ENCODE peak calls at places on chromosome 2, in eight cellular contexts. V is ovary, Q is esophagus muscularis mucosa, E is transverse colon, H is body of pancreas, L is breast epithelium, Y is spleen, R is IMR-90. O is an unnamed sample.

GRCh38 chr2:230664128-230664527 is 48.5 kb upstream of the CAB39 start:
- DNase-seq in Y (no peak), H (no peak), V (no peak), E (no peak), L (no peak), R (peak), Q (no peak), O (no peak)

GRCh38 chr2:85852979-85853498 is 35.8 kb downstream of the ST3GAL5 start:
- DNase-seq in E (peak), Y (peak), Q (peak), R (no peak), L (no peak), H (no peak), V (no peak), O (peak)

GRCh38 chr2:15145919-15146318 is 415.2 kb downstream of the NBAS start:
- DNase-seq in Y (no peak), H (no peak), E (no peak), Q (no peak), R (no peak), V (no peak), L (no peak), O (no peak)

GRCh38 chr2:232982926-232983668 is 30.0 kb downstream of the NGEF start:
- DNase-seq in L (peak), R (no peak), Q (no peak), H (no peak), V (no peak), E (no peak), Y (no peak), O (peak)

GRCh38 chr2:173898996-173899395 is 66.2 kb downstream of the SP3 start:
- DNase-seq in H (no peak), V (no peak), Y (no peak), E (no peak), R (no peak), Q (no peak), L (no peak), O (no peak)

GRCh38 chr2:100427627-100428258 is 10.3 kb upstream of the CHST10 start:
- DNase-seq in L (no peak), E (peak), V (peak), Y (no peak), H (peak), Q (peak), R (peak), O (peak)

GRCh38 chr2:101729521-101730190 is 32.1 kb downstream of the MAP4K4 start:
- DNase-seq in L (no peak), V (no peak), R (no peak), Q (peak), E (no peak), Y (no peak), H (no peak), O (no peak)

GRCh38 chr2:204665771-204666170 is 120.5 kb downstream of the PARD3B start:
- DNase-seq in R (no peak), V (no peak), L (no peak), Q (no peak), H (no peak), Y (no peak), E (no peak), O (no peak)

GRCh38 chr2:217902281-217903141 is 100.3 kb downstream of the TNS1 start:
- DNase-seq in R (peak), Q (peak), Y (peak), H (peak), E (peak), L (no peak), V (peak), O (peak)

GRCh38 chr2:96556441-96557330 is 20.1 kb downstream of the ARID5A start:
- DNase-seq in H (no peak), Y (no peak), E (peak), Q (no peak), L (no peak), V (no peak), R (peak), O (peak)

GRCh38 chr2:190197143-190197720 is 122.4 kb downstream of the HIBCH start:
- DNase-seq in E (no peak), H (no peak), V (no peak), R (no peak), L (no peak), Y (no peak), Q (no peak), O (no peak)
- TF ChIP-seq POLR2A in E (no peak), H (no peak), V (no peak), R (no peak), L (no peak), Y (no peak), Q (no peak), O (no peak)

DNA sequence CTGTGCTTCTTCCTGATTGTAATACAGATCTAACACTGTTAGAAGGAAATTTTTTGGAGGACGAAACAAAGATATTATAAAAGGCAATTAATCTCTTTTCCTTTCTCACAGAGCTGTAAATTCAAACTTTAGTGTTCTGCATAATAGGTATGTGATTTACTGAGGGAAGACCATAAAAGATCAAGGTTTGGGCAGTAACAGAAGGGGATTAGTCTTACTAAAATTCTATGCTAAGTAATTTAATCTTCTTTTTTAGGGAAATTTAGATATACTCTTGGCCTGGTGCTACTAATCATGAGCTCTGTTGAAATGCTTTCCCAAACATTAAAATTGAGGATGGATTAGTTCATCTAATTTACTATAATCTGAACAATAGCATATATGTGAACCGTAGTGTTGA is 8.8 kb upstream of the QPCT start:
- DNase-seq in Y (no peak), V (no peak), H (no peak), L (no peak), E (no peak), R (no peak), Q (no peak), O (no peak)
- H3K4me3 ChIP-seq in Y (no peak), V (no peak), H (no peak), L (no peak), E (no peak), R (no peak), Q (no peak), O (no peak)

GRCh38 chr2:38163579-38163978 is 87.6 kb upstream of the CYP1B1 start:
- DNase-seq in Y (no peak), L (no peak), V (no peak), R (no peak), H (no peak), Q (no peak), E (no peak), O (no peak)

GRCh38 chr2:38164881-38165280 is 88.9 kb upstream of the CYP1B1 start:
- DNase-seq in Y (no peak), Q (no peak), E (no peak), H (no peak), V (no peak), R (no peak), L (no peak), O (no peak)

GRCh38 chr2:38165698-38166097 is 89.7 kb upstream of the CYP1B1 start:
- DNase-seq in Y (no peak), H (no peak), R (no peak), V (no peak), Q (no peak), E (no peak), L (no peak), O (no peak)

GRCh38 chr2:38160517-38160916 is 84.6 kb upstream of the CYP1B1 start:
- DNase-seq in Y (no peak), L (no peak), R (no peak), E (no peak), H (no peak), Q (no peak), V (no peak), O (no peak)

GRCh38 chr2:38163006-38163405 is 87.1 kb upstream of the CYP1B1 start:
- DNase-seq in L (no peak), Q (no peak), R (no peak), Y (no peak), E (no peak), V (no peak), H (no peak), O (no peak)
- TF ChIP-seq CTCF in L (no peak), Q (no peak), R (no peak), Y (no peak), E (no peak), V (no peak), H (no peak), O (no peak)

GRCh38 chr2:191013876-191014652 is at the start of gene STAT1:
- DNase-seq in E (peak), V (peak), L (peak), H (peak), Y (peak), R (peak), Q (peak), O (peak)
- TF ChIP-seq POLR2A in E (peak), V (peak), L (peak), H (peak), Y (peak), R (peak), Q (peak), O (no peak)

O was measured in lower leg skin.